ENCODE peak calls at places on chromosomes 3 and 15, in seven cellular contexts. K, T, O, F, X, M and B are unnamed samples.

GRCh38 chr3:157317895-157318294 is 118.8 kb upstream of the PTX3 start:
- DNase-seq in X (no peak), T (no peak), M (no peak), K (no peak), F (peak; percentile 22), O (no peak), B (no peak)

GRCh38 chr3:72739521-72740466 is 108.5 kb downstream of the SHQ1 start:
- DNase-seq in O (no peak), F (no peak), M (peak; percentile 43), K (no peak), T (no peak), X (peak; percentile 85), B (no peak)

GRCh38 chr15:57691082-57691481 is 15.4 kb upstream of the POLR2M start:
- DNase-seq in M (no peak), T (no peak), F (no peak), K (no peak), X (no peak), O (no peak), B (no peak)

GRCh38 chr15:40097968-40098476 is 10.7 kb downstream of the BMF start:
- DNase-seq in T (no peak), M (peak; percentile 78), X (no peak), O (peak; percentile 80), K (no peak), F (peak; percentile 64), B (peak; percentile 65)

GRCh38 chr3:185362850-185363661 is at the start of gene MAP3K13:
- DNase-seq in T (peak; percentile 94), X (peak; percentile 89), K (no peak), M (peak; percentile 83), O (peak; percentile 82), F (peak; percentile 88), B (peak; percentile 68)

GRCh38 chr3:136632625-136633081 is 119.5 kb downstream of the STAG1 start:
- DNase-seq in X (no peak), M (peak; percentile 29), O (no peak), T (no peak), F (no peak), K (no peak), B (no peak)

GRCh38 chr15:101210466-101210865 is 41.4 kb downstream of the CHSY1 start:
- DNase-seq in M (no peak), O (no peak), X (no peak), K (no peak), T (no peak), F (no peak), B (no peak)

GRCh38 chr3:127851899-127852298 is 29.6 kb upstream of the MGLL start:
- DNase-seq in K (peak; percentile 79), T (no peak), F (no peak), M (no peak), X (peak; percentile 95), O (no peak), B (no peak)

DNA sequence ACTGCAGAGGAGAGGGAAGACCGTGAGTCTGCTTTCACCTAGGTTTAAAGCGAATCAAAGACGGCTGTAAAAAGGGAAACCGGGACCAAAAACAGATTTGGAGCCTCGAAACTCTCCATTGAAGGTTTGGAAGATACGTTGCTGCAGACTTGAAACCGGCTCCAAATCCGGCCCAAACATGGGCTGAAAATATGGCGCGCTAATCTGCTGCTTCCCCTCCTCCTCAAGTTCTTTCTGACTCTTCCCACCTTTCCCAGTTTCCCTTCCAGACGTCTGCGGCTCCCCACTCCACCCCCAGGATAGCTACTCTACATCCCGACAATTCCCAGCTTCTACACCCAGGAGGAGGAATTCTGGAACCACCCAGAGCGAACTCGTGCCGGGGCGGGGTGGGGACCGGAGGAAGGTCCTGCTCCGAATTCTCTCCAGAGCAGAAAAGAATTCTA is 8.7 kb downstream of the EOMES start:
- DNase-seq in M (peak; percentile 37), T (no peak), O (peak; percentile 67), K (peak; percentile 91), F (no peak), X (no peak), B (no peak)
- H3K4me3 ChIP-seq in M (peak overlapping the region; percentile 54), T (peak overlapping the region; percentile 51), O (peak overlapping the region; percentile 50), K (peak overlapping the region; percentile 58), F (peak overlapping the region; percentile 28), X (peak overlapping the region; percentile 51), B (peak overlapping the region; percentile 75)

GRCh38 chr3:46497556-46498265 is at the start of gene RTP3:
- DNase-seq in M (no peak), K (no peak), X (no peak), F (no peak), O (no peak), T (no peak), B (no peak)

GRCh38 chr3:46500631-46501377 is 3.0 kb downstream of the RTP3 start:
- DNase-seq in F (no peak), T (no peak), X (no peak), K (no peak), O (no peak), M (no peak), B (no peak)

GRCh38 chr3:46498916-46499519 is 1.2 kb downstream of the RTP3 start:
- DNase-seq in F (no peak), O (no peak), T (no peak), K (no peak), M (no peak), X (no peak), B (no peak)

GRCh38 chr3:46495901-46496456 is 1.8 kb upstream of the RTP3 start:
- DNase-seq in O (no peak), K (no peak), X (no peak), F (no peak), M (no peak), T (no peak), B (no peak)

DNA sequence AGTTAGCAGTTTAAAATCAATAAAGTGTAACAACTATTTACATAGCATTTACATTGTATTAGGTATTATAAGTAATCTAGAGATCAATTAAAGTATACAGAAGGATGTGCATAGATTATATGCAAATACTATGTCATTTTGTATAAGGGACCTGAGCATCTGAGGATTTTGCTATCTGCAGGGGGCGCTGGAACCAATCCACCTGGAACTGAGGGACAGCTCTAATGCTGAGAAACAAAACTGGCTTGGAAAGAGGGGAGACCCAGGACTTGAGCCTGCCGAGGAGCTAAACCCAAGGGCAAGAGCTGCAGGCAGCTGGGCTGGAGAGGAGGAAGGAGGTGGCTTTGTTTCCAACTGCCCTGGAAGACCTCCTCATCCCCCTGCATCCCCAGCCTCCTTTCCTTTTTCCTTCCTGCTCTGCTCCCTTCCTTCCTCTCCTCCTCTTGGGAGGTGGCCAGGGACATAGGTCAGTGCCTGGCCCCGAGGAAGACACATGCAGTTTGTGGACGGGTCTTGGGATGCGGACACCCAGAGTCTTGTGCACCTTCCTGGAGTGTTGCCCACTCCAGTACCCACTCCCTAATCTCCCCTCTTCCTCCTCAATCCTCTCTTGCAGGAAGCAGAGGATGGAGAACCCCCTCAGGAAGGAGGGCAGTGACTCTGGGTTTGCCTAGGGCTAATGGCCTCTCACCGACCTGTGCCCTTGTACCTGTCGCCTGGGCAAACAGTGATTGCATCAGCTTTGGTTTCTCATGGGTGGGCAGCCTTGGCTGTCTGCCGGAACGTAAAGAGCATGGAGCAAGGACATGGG is 826 bp upstream of the RTP3 start:
- DNase-seq in X (peak; percentile 58), K (no peak), M (peak; percentile 40), F (no peak), T (no peak), O (no peak), B (no peak)
- TF ChIP-seq CTCF in X (peak; percentile 47), K (no peak), M (no peak), F (no peak), T (peak; percentile 27), O (peak; percentile 44), B (peak; percentile 35)

GRCh38 chr3:115626711-115627110 is 3.4 kb downstream of the GAP43 start:
- DNase-seq in F (no peak), X (no peak), M (no peak), O (no peak), K (no peak), T (no peak), B (no peak)

GRCh38 chr3:115626006-115626409 is 2.7 kb downstream of the GAP43 start:
- DNase-seq in M (no peak), T (no peak), X (peak; percentile 28), F (no peak), O (no peak), K (no peak), B (no peak)

GRCh38 chr3:115624898-115625297 is 1.6 kb downstream of the GAP43 start:
- DNase-seq in T (no peak), O (no peak), X (no peak), M (no peak), K (no peak), F (no peak), B (no peak)

GRCh38 chr3:115628075-115628412 is 4.7 kb downstream of the GAP43 start:
- DNase-seq in K (no peak), X (no peak), M (no peak), F (no peak), O (no peak), T (no peak), B (no peak)

GRCh38 chr3:115627180-115628074 is 4.1 kb downstream of the GAP43 start:
- DNase-seq in X (peak; percentile 28), T (no peak), O (no peak), F (no peak), K (no peak), M (no peak), B (no peak)
- H3K27me3 ChIP-seq in X (no peaks in the 10 kb centered on the region), T (peaks cover 38% of the 10 kb centered on the region), O (peaks cover 6% of the 10 kb centered on the region), F (peaks cover 24% of the 10 kb centered on the region), K (peaks cover 12% of the 10 kb centered on the region), M (no peaks in the 10 kb centered on the region), B (peaks cover 75% of the 10 kb centered on the region)

GRCh38 chr15:89668174-89668573 is 11.0 kb downstream of the PLIN1 start:
- DNase-seq in K (no peak), O (no peak), M (no peak), F (no peak), X (no peak), T (no peak), B (no peak)
- H3K4me3 ChIP-seq in K (no peak overlapping the region), O (no peak overlapping the region), M (no peak overlapping the region), F (no peak overlapping the region), X (no peak overlapping the region), T (no peak overlapping the region), B (no peak overlapping the region)

GRCh38 chr3:155356594-155357370 is 63.3 kb upstream of the STRIT1 start:
- DNase-seq in F (no peak), M (no peak), O (no peak), X (peak; percentile 8), K (no peak), T (no peak), B (no peak)
- TF ChIP-seq CTCF in F (no peak), M (no peak), O (no peak), X (no peak), K (no peak), T (peak; percentile 19), B (peak; percentile 38)

DNA sequence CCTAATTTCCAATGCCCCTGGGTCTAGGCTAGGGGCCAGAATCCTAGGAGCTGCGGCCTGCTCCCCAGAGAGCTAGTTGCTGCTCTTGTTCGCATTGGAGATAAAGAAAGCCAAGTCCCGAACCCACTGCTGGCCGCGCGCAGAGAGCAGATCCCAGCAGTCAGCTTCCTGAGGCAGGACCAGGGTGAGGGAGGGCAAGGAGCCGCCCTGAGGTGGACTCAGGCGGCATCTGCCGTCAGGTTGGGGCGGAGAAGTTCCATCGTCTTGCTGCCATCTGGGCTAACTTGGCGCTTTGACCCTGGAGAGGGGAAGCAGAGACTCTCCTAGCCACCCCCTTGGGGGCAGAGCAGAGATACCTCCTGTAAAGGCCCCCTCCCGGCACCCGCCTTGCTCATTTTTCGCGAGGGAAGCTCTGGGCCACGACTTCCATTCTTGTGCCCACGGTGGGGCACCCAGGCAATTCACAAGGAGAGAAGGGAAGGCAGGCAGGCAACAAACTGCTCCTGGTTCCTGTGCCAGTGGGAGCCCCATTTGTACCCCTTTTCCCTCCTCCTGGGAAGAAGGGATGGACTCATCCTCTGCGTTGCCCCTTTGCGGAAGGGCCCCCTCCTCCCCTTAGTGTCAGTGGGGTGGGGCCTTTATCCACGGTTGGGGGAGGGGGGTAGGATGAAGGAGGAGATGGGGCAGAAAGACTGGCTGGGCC is 640 bp downstream of the ZIC4 start:
- DNase-seq in O (no peak), K (peak; percentile 57), T (no peak), X (no peak), M (no peak), F (no peak), B (no peak)
- H3K27me3 ChIP-seq in O (peaks cover 66% of the 10 kb centered on the region), K (peaks cover 64% of the 10 kb centered on the region), T (peaks cover 100% of the 10 kb centered on the region), X (no peaks in the 10 kb centered on the region), M (peaks cover 79% of the 10 kb centered on the region), F (peaks cover 93% of the 10 kb centered on the region), B (peaks cover 100% of the 10 kb centered on the region)

GRCh38 chr3:12558706-12559105 is 1.8 kb downstream of the MKRN2 start:
- DNase-seq in K (no peak), X (no peak), O (no peak), T (no peak), M (peak; percentile 32), F (no peak), B (no peak)
- H3K4me3 ChIP-seq in K (no peak overlapping the region), X (no peak overlapping the region), O (no peak overlapping the region), T (peak overlapping the region; percentile 89), M (no peak overlapping the region), F (no peak overlapping the region), B (peak overlapping the region; percentile 93)